ENCODE peak calls at places on chromosomes 5 and 9, in six cellular contexts. B is spleen, Y is lower leg skin, P is NCI-H526 treated with DMSO at 0.1 percent for 48 hours, N is neural crest cell, O is NCI-H2081. Q is an unnamed sample.

GRCh38 chr5:91101777-91102379 is 281.2 kb downstream of the ARRDC3 start:
- DNase-seq in O (peak; percentile 74), B (peak; percentile 83), N (peak; percentile 56), Y (peak; percentile 76), P (peak; percentile 52), Q (peak; percentile 65)

GRCh38 chr9:97046228-97046627 is 7.3 kb upstream of the CTSV start:
- DNase-seq in Y (peak; percentile 58), P (no peak), O (peak; percentile 59), B (no peak), N (no peak), Q (no peak)

GRCh38 chr5:172806897-172807672 is 27.0 kb upstream of the ERGIC1 start:
- DNase-seq in B (peak; percentile 98), P (no peak), N (peak; percentile 35), O (no peak), Y (peak; percentile 85), Q (peak; percentile 34)

GRCh38 chr5:111439473-111440075 is 72.8 kb downstream of the STARD4 start:
- DNase-seq in P (no peak), O (no peak), B (no peak), N (no peak), Y (no peak), Q (no peak)

GRCh38 chr9:29150606-29151005 is 1577.3 kb upstream of the C9orf72 start:
- DNase-seq in Y (no peak), O (no peak), P (no peak), N (no peak), B (no peak), Q (no peak)

GRCh38 chr9:128819716-128820664 is 1.7 kb downstream of the ENDOG start:
- DNase-seq in Y (no peak), P (peak; percentile 42), N (no peak), B (no peak), O (peak; percentile 28), Q (no peak)

GRCh38 chr5:180290568-180291233 is 1.2 kb downstream of the MAPK9 start:
- DNase-seq in O (peak; percentile 19), B (no peak), Y (no peak), N (no peak), P (no peak), Q (no peak)

GRCh38 chr5:160366230-160366629 is 4.2 kb downstream of the C1QTNF2 start:
- DNase-seq in Y (no peak), B (no peak), P (no peak), N (no peak), O (no peak), Q (no peak)

GRCh38 chr5:107296572-107296971 is 374.2 kb downstream of the EFNA5 start:
- DNase-seq in B (no peak), P (no peak), Y (no peak), O (no peak), N (no peak), Q (no peak)

GRCh38 chr5:130747556-130747955 is 417.5 kb downstream of the HINT1 start:
- DNase-seq in B (no peak), O (no peak), Y (no peak), N (no peak), P (no peak), Q (no peak)

GRCh38 chr5:16296946-16297345 is 117.4 kb upstream of the MARCHF11 start:
- DNase-seq in Y (no peak), B (no peak), O (no peak), N (no peak), P (no peak), Q (no peak)

GRCh38 chr5:1558945-1559344 is 35.2 kb upstream of the LPCAT1 start:
- DNase-seq in B (no peak), P (no peak), Y (no peak), N (no peak), O (no peak), Q (no peak)

GRCh38 chr5:158737536-158738027 is 362.1 kb downstream of the EBF1 start:
- DNase-seq in B (no peak), Y (no peak), N (no peak), P (no peak), O (no peak), Q (no peak)

GRCh38 chr9:97737429-97737828 is 40.3 kb upstream of the XPA start:
- DNase-seq in Y (no peak), B (no peak), N (no peak), O (no peak), P (no peak), Q (no peak)

GRCh38 chr9:16744386-16744785 is 126.1 kb downstream of the BNC2 start:
- DNase-seq in B (no peak), N (no peak), P (no peak), O (no peak), Y (no peak), Q (no peak)

GRCh38 chr9:38149647-38150046 is 80.6 kb upstream of the SHB start:
- DNase-seq in N (no peak), B (no peak), O (no peak), P (no peak), Y (no peak), Q (no peak)

GRCh38 chr9:95129651-95130291 is 187.7 kb downstream of the FANCC start:
- DNase-seq in B (no peak), O (peak; percentile 33), Y (no peak), P (peak; percentile 3), N (no peak), Q (no peak)

GRCh38 chr9:73135394-73135793 is 16.3 kb upstream of the ANXA1 start:
- DNase-seq in N (no peak), O (no peak), Y (no peak), B (no peak), P (no peak), Q (no peak)

Q was measured in endothelial cell.